ENCODE peak calls at places on chromosome 6, in six cellular contexts. U is MV-4-11; X is BE2C; S is mucosa of gallbladder; Q is activated naive CD8-positive, alpha-beta T cell treated with anti-CD3 and anti-CD28 coated beads, Interleukin-2, amount 50 U/mL, for 24 hours; Y is frontal cortex. E is an unnamed sample.

GRCh38 chr6:41739041-41739440 is 3.6 kb upstream of the TFEB start:
- DNase-seq in Y (no peak), U (no peak), Q (no peak), S (no peak), X (no peak), E (no peak)

GRCh38 chr6:28776269-28777146 is 147.3 kb downstream of the TRIM27 start:
- DNase-seq in Y (no peak), U (peak; percentile 13), Q (no peak), S (no peak), X (no peak), E (no peak)

GRCh38 chr6:31497595-31498476 is at the start of gene MICB:
- DNase-seq in S (peak; percentile 73), Q (peak; percentile 88), X (peak; percentile 46), U (peak; percentile 35), Y (peak; percentile 53), E (peak; percentile 90)

GRCh38 chr6:147548930-147549475 is 40.5 kb downstream of the SAMD5 start:
- DNase-seq in S (no peak), Q (no peak), U (no peak), X (no peak), Y (no peak), E (no peak)

GRCh38 chr6:40796280-40797223 is 209.4 kb upstream of the LRFN2 start:
- DNase-seq in X (peak; percentile 89), Y (no peak), Q (no peak), S (no peak), U (no peak), E (no peak)

GRCh38 chr6:151627689-151628444 is 134.1 kb downstream of the CCDC170 start:
- DNase-seq in U (no peak), Q (no peak), Y (no peak), X (no peak), S (no peak), E (peak; percentile 3)

GRCh38 chr6:18280084-18280483 is 15.8 kb upstream of the DEK start:
- DNase-seq in Y (no peak), Q (no peak), X (no peak), S (no peak), U (no peak), E (no peak)

GRCh38 chr6:166586424-166587156 is at the start of gene RAMACL:
- DNase-seq in Y (no peak), S (no peak), U (no peak), X (peak; percentile 51), Q (peak; percentile 34), E (no peak)

GRCh38 chr6:118202517-118202916 is 295.5 kb downstream of the SLC35F1 start:
- DNase-seq in X (no peak), Q (no peak), Y (no peak), S (no peak), U (no peak), E (no peak)

GRCh38 chr6:92011681-92012245 is 1407.6 kb downstream of the EPHA7 start:
- DNase-seq in U (no peak), Y (no peak), X (no peak), Q (no peak), S (no peak), E (no peak)

GRCh38 chr6:52410979-52411378 is 9.2 kb upstream of the EFHC1 start:
- DNase-seq in Y (no peak), Q (no peak), S (no peak), X (no peak), U (no peak), E (no peak)

GRCh38 chr6:163971841-163972838 is 557.6 kb downstream of the QKI start:
- DNase-seq in U (no peak), S (no peak), X (no peak), Y (no peak), Q (no peak), E (no peak)

GRCh38 chr6:56814308-56814707 is 140.6 kb upstream of the BEND6 start:
- DNase-seq in Q (no peak), U (no peak), Y (no peak), S (no peak), X (no peak), E (no peak)

GRCh38 chr6:136640132-136640915 is 90.1 kb upstream of the MAP7 start:
- DNase-seq in S (no peak), Q (no peak), U (no peak), X (no peak), Y (no peak), E (no peak)

GRCh38 chr6:2858678-2859324 is 17.1 kb upstream of the SERPINB1 start:
- DNase-seq in Q (no peak), Y (no peak), U (no peak), X (no peak), S (no peak), E (no peak)

GRCh38 chr6:113449051-113449450 is 408.1 kb upstream of the MARCKS start:
- DNase-seq in U (no peak), X (no peak), Q (no peak), S (no peak), Y (no peak), E (no peak)

GRCh38 chr6:144416244-144416643 is 131.1 kb downstream of the UTRN start:
- DNase-seq in X (no peak), Q (no peak), U (no peak), S (no peak), Y (no peak), E (no peak)

E was measured in dermis microvascular lymphatic vessel endothelial cell.